ENCODE peak calls at places on chromosomes 6 and 20, in five cellular contexts. One of them, this sample, is unnamed.

GRCh38 chr6:137874204-137875001 is 7.3 kb downstream of the TNFAIP3 start:
- DNase-seq in ovary: no peak
- DNase-seq in HFFc6: no peak
- DNase-seq in neural crest cell: no peak
- DNase-seq in OCI-LY7: no peak
- DNase-seq in this sample: no peak

GRCh38 chr20:49245921-49246740 is 26.9 kb downstream of the DDX27 start:
- DNase-seq in ovary: no peak
- DNase-seq in OCI-LY7: peak; percentile 59
- DNase-seq in neural crest cell: no peak
- DNase-seq in HFFc6: peak; percentile 63
- DNase-seq in this sample: no peak

GRCh38 chr6:6546318-6547110 is 42.0 kb upstream of the LY86 start:
- DNase-seq in OCI-LY7: peak; percentile 10
- DNase-seq in ovary: no peak
- DNase-seq in neural crest cell: peak; percentile 31
- DNase-seq in HFFc6: no peak
- DNase-seq in this sample: peak; percentile 73

GRCh38 chr6:89689732-89690131 is 51.2 kb upstream of the LYRM2 start:
- DNase-seq in ovary: no peak
- DNase-seq in neural crest cell: no peak
- DNase-seq in HFFc6: no peak
- DNase-seq in OCI-LY7: no peak
- DNase-seq in this sample: no peak

GRCh38 chr6:90131614-90132423 is 164.8 kb downstream of the BACH2 start:
- DNase-seq in neural crest cell: no peak
- DNase-seq in ovary: no peak
- DNase-seq in HFFc6: peak; percentile 11
- DNase-seq in OCI-LY7: no peak
- DNase-seq in this sample: no peak

GRCh38 chr6:112311950-112312547 is 35.1 kb upstream of the RFPL4B start:
- DNase-seq in OCI-LY7: peak; percentile 4
- DNase-seq in neural crest cell: no peak
- DNase-seq in HFFc6: peak; percentile 33
- DNase-seq in ovary: no peak
- DNase-seq in this sample: no peak

GRCh38 chr6:117547688-117548621 is 54.4 kb downstream of the GOPC start:
- DNase-seq in HFFc6: no peak
- DNase-seq in ovary: peak; percentile 59
- DNase-seq in neural crest cell: no peak
- DNase-seq in OCI-LY7: no peak
- DNase-seq in this sample: peak; percentile 57

GRCh38 chr6:52726741-52727535 is 36.3 kb downstream of the GSTA2 start:
- DNase-seq in HFFc6: no peak
- DNase-seq in neural crest cell: no peak
- DNase-seq in OCI-LY7: no peak
- DNase-seq in ovary: no peak
- DNase-seq in this sample: no peak

GRCh38 chr6:35013701-35014100 is 124.6 kb downstream of the ANKS1A start:
- DNase-seq in OCI-LY7: no peak
- DNase-seq in neural crest cell: no peak
- DNase-seq in HFFc6: no peak
- DNase-seq in ovary: no peak
- DNase-seq in this sample: no peak

GRCh38 chr6:30341728-30342127 is 3.2 kb upstream of the RPP21 start:
- DNase-seq in ovary: no peak
- DNase-seq in HFFc6: no peak
- DNase-seq in neural crest cell: no peak
- DNase-seq in OCI-LY7: no peak
- DNase-seq in this sample: no peak

GRCh38 chr20:16732506-16733152 is 2.8 kb downstream of the SNRPB2 start:
- DNase-seq in OCI-LY7: no peak
- DNase-seq in HFFc6: no peak
- DNase-seq in neural crest cell: no peak
- DNase-seq in ovary: no peak
- DNase-seq in this sample: no peak

GRCh38 chr20:38094373-38094775 is 60.8 kb downstream of the RPRD1B start:
- DNase-seq in OCI-LY7: peak; percentile 76
- DNase-seq in ovary: no peak
- DNase-seq in HFFc6: peak; percentile 61
- DNase-seq in neural crest cell: no peak
- DNase-seq in this sample: no peak

GRCh38 chr6:30727920-30728605 is 7.9 kb downstream of the TUBB start:
- DNase-seq in OCI-LY7: peak; percentile 31
- DNase-seq in ovary: no peak
- DNase-seq in HFFc6: peak; percentile 54
- DNase-seq in neural crest cell: no peak
- DNase-seq in this sample: no peak

GRCh38 chr6:170403451-170403850 is 96.9 kb downstream of the FAM120B start:
- DNase-seq in ovary: no peak
- DNase-seq in OCI-LY7: no peak
- DNase-seq in neural crest cell: peak; percentile 30
- DNase-seq in HFFc6: no peak
- DNase-seq in this sample: no peak

GRCh38 chr6:37794825-37795224 is 24.7 kb upstream of the ZFAND3 start:
- DNase-seq in OCI-LY7: no peak
- DNase-seq in HFFc6: peak; percentile 48
- DNase-seq in ovary: no peak
- DNase-seq in neural crest cell: no peak
- DNase-seq in this sample: no peak

GRCh38 chr6:54722328-54722727 is 124.2 kb upstream of the FAM83B start:
- DNase-seq in HFFc6: no peak
- DNase-seq in OCI-LY7: no peak
- DNase-seq in ovary: no peak
- DNase-seq in neural crest cell: no peak
- DNase-seq in this sample: no peak

GRCh38 chr6:152435816-152436215 is 201.3 kb downstream of the SYNE1 start:
- DNase-seq in ovary: no peak
- DNase-seq in OCI-LY7: no peak
- DNase-seq in HFFc6: no peak
- DNase-seq in neural crest cell: no peak
- DNase-seq in this sample: no peak

GRCh38 chr6:2481307-2481706 is 235.9 kb upstream of the GMDS start:
- DNase-seq in neural crest cell: no peak
- DNase-seq in OCI-LY7: no peak
- DNase-seq in ovary: no peak
- DNase-seq in HFFc6: no peak
- DNase-seq in this sample: no peak

GRCh38 chr20:21323640-21324039 is 20.5 kb downstream of the XRN2 start:
- DNase-seq in OCI-LY7: no peak
- DNase-seq in ovary: no peak
- DNase-seq in neural crest cell: no peak
- DNase-seq in HFFc6: peak; percentile 81
- DNase-seq in this sample: no peak

GRCh38 chr20:31587545-31588389 is 17.3 kb upstream of the ID1 start:
- DNase-seq in ovary: no peak
- DNase-seq in OCI-LY7: no peak
- DNase-seq in neural crest cell: no peak
- DNase-seq in HFFc6: no peak
- DNase-seq in this sample: peak; percentile 95

GRCh38 chr6:4809999-4810918 is 34.1 kb downstream of the CDYL start:
- DNase-seq in neural crest cell: no peak
- DNase-seq in HFFc6: peak; percentile 74
- DNase-seq in ovary: no peak
- DNase-seq in OCI-LY7: no peak
- DNase-seq in this sample: no peak

GRCh38 chr6:10725716-10726115 is 2.8 kb downstream of the TMEM14C start:
- DNase-seq in neural crest cell: no peak
- DNase-seq in OCI-LY7: no peak
- DNase-seq in HFFc6: no peak
- DNase-seq in ovary: no peak
- DNase-seq in this sample: no peak

GRCh38 chr6:158474961-158475343 is 84.9 kb upstream of the TMEM181 start:
- DNase-seq in neural crest cell: no peak
- DNase-seq in ovary: no peak
- DNase-seq in OCI-LY7: no peak
- DNase-seq in HFFc6: peak; percentile 62
- DNase-seq in this sample: no peak

GRCh38 chr6:127069659-127070279 is 48.7 kb upstream of the RSPO3 start:
- DNase-seq in neural crest cell: no peak
- DNase-seq in HFFc6: peak; percentile 39
- DNase-seq in ovary: no peak
- DNase-seq in OCI-LY7: peak; percentile 21
- DNase-seq in this sample: no peak

GRCh38 chr6:107667790-107668189 is 156.3 kb downstream of the SCML4 start:
- DNase-seq in ovary: no peak
- DNase-seq in OCI-LY7: no peak
- DNase-seq in neural crest cell: no peak
- DNase-seq in HFFc6: no peak
- DNase-seq in this sample: no peak

GRCh38 chr6:150607044-150607650 is 7.5 kb downstream of the PLEKHG1 start:
- DNase-seq in ovary: no peak
- DNase-seq in OCI-LY7: no peak
- DNase-seq in HFFc6: no peak
- DNase-seq in neural crest cell: no peak
- DNase-seq in this sample: no peak

GRCh38 chr6:79812195-79812594 is 135.2 kb downstream of the ELOVL4 start:
- DNase-seq in neural crest cell: no peak
- DNase-seq in ovary: no peak
- DNase-seq in OCI-LY7: no peak
- DNase-seq in HFFc6: no peak
- DNase-seq in this sample: no peak

GRCh38 chr6:157792671-157793070 is 30.4 kb upstream of the SNX9 start:
- DNase-seq in neural crest cell: no peak
- DNase-seq in OCI-LY7: no peak
- DNase-seq in ovary: no peak
- DNase-seq in HFFc6: no peak
- DNase-seq in this sample: no peak

GRCh38 chr20:1861996-1862664 is 33.1 kb upstream of the SIRPA start:
- DNase-seq in OCI-LY7: no peak
- DNase-seq in neural crest cell: no peak
- DNase-seq in HFFc6: no peak
- DNase-seq in ovary: no peak
- DNase-seq in this sample: no peak

GRCh38 chr6:37680668-37681067 is 17.0 kb downstream of the MDGA1 start:
- DNase-seq in ovary: no peak
- DNase-seq in HFFc6: no peak
- DNase-seq in OCI-LY7: no peak
- DNase-seq in neural crest cell: no peak
- DNase-seq in this sample: no peak

GRCh38 chr20:59640267-59640666 is 35.9 kb downstream of the PHACTR3 start:
- DNase-seq in ovary: no peak
- DNase-seq in OCI-LY7: no peak
- DNase-seq in neural crest cell: no peak
- DNase-seq in HFFc6: no peak
- DNase-seq in this sample: no peak

GRCh38 chr6:21769405-21769851 is 175.9 kb downstream of the SOX4 start:
- DNase-seq in HFFc6: peak; percentile 75
- DNase-seq in ovary: peak; percentile 27
- DNase-seq in neural crest cell: no peak
- DNase-seq in OCI-LY7: no peak
- DNase-seq in this sample: no peak

GRCh38 chr6:151807513-151808330 is at the start of gene ESR1:
- DNase-seq in neural crest cell: no peak
- DNase-seq in ovary: peak; percentile 32
- DNase-seq in HFFc6: no peak
- DNase-seq in OCI-LY7: no peak
- DNase-seq in this sample: peak; percentile 33

GRCh38 chr6:77512554-77512953 is 49.3 kb upstream of the HTR1B start:
- DNase-seq in OCI-LY7: no peak
- DNase-seq in HFFc6: no peak
- DNase-seq in neural crest cell: no peak
- DNase-seq in ovary: no peak
- DNase-seq in this sample: no peak

GRCh38 chr20:7657569-7657968 is 282.7 kb downstream of the HAO1 start:
- DNase-seq in OCI-LY7: no peak
- DNase-seq in neural crest cell: no peak
- DNase-seq in ovary: no peak
- DNase-seq in HFFc6: no peak
- DNase-seq in this sample: no peak

GRCh38 chr6:328924-329323 is 36.6 kb downstream of the DUSP22 start:
- DNase-seq in OCI-LY7: peak; percentile 43
- DNase-seq in ovary: no peak
- DNase-seq in neural crest cell: no peak
- DNase-seq in HFFc6: no peak
- DNase-seq in this sample: no peak

GRCh38 chr6:125753937-125754259 is 4.5 kb downstream of the HEY2 start:
- DNase-seq in OCI-LY7: no peak
- DNase-seq in ovary: no peak
- DNase-seq in neural crest cell: no peak
- DNase-seq in HFFc6: no peak
- DNase-seq in this sample: no peak
- TF ChIP-seq CTCF in OCI-LY7: peak; percentile 59
- TF ChIP-seq CTCF in ovary: no peak
- TF ChIP-seq CTCF in neural crest cell: peak; percentile 26
- TF ChIP-seq CTCF in HFFc6: no peak
- TF ChIP-seq CTCF in this sample: no peak

DNA sequence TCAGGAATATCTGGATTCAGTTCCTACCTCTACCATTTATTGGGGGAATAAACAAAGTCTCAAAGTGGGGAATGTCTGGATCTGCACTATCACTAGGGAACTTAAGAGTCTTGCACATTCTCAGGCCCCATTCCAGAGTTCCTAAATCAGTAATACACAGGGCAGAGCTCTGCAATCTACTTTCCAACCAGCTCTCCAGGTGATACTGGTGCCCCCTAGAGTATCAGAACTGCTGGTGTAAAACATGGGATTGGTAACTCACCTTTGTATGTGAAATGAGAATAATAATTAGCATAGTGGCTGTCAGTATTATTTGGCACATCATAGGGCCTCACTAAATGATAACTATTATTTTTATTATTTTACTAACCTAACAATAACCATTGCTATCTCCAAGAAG is 278.8 kb upstream of the IMPG1 start:
- DNase-seq in neural crest cell: no peak
- DNase-seq in HFFc6: no peak
- DNase-seq in ovary: no peak
- DNase-seq in OCI-LY7: no peak
- DNase-seq in this sample: no peak
- TF ChIP-seq CTCF in neural crest cell: peak; percentile 63
- TF ChIP-seq CTCF in HFFc6: no peak
- TF ChIP-seq CTCF in ovary: no peak
- TF ChIP-seq CTCF in OCI-LY7: peak; percentile 46
- TF ChIP-seq CTCF in this sample: no peak

GRCh38 chr6:162435071-162435470 is 292.5 kb downstream of the PRKN start:
- DNase-seq in HFFc6: no peak
- DNase-seq in ovary: no peak
- DNase-seq in OCI-LY7: no peak
- DNase-seq in neural crest cell: no peak
- DNase-seq in this sample: no peak
- TF ChIP-seq CTCF in HFFc6: no peak
- TF ChIP-seq CTCF in ovary: no peak
- TF ChIP-seq CTCF in OCI-LY7: no peak
- TF ChIP-seq CTCF in neural crest cell: no peak
- TF ChIP-seq CTCF in this sample: no peak

GRCh38 chr6:129009856-129010255 is 126.9 kb downstream of the LAMA2 start:
- DNase-seq in OCI-LY7: no peak
- DNase-seq in neural crest cell: no peak
- DNase-seq in ovary: no peak
- DNase-seq in HFFc6: no peak
- DNase-seq in this sample: no peak

GRCh38 chr6:129016844-129017243 is 133.9 kb downstream of the LAMA2 start:
- DNase-seq in ovary: no peak
- DNase-seq in OCI-LY7: no peak
- DNase-seq in neural crest cell: no peak
- DNase-seq in HFFc6: no peak
- DNase-seq in this sample: no peak

GRCh38 chr6:129015721-129016120 is 132.8 kb downstream of the LAMA2 start:
- DNase-seq in ovary: no peak
- DNase-seq in OCI-LY7: no peak
- DNase-seq in neural crest cell: no peak
- DNase-seq in HFFc6: no peak
- DNase-seq in this sample: no peak

GRCh38 chr6:129014302-129014701 is 131.4 kb downstream of the LAMA2 start:
- DNase-seq in neural crest cell: no peak
- DNase-seq in OCI-LY7: no peak
- DNase-seq in ovary: no peak
- DNase-seq in HFFc6: no peak
- DNase-seq in this sample: no peak
- TF ChIP-seq CTCF in neural crest cell: no peak
- TF ChIP-seq CTCF in OCI-LY7: no peak
- TF ChIP-seq CTCF in ovary: no peak
- TF ChIP-seq CTCF in HFFc6: no peak
- TF ChIP-seq CTCF in this sample: no peak

This sample was measured in glutamatergic neuron.